ENCODE peak calls at places on chromosomes 2 and 18, in ten cellular contexts. Z is prostate gland, U is ovary, T is endodermal cell, D is Panc1, B is H9, V is K562, R is mammary epithelial cell, N is neural crest cell, L is ascending aorta. C is an unnamed sample.

GRCh38 chr2:46268196-46268595 is 29.0 kb upstream of the EPAS1 start:
- DNase-seq in Z (no peak), U (no peak), T (no peak), D (no peak), B (no peak), V (no peak), R (no peak), N (no peak), L (no peak), C (no peak)

GRCh38 chr18:60846396-60846795 is 473.8 kb upstream of the MC4R start:
- DNase-seq in Z (no peak), U (no peak), T (no peak), D (no peak), B (no peak), V (no peak), R (no peak), N (no peak), L (no peak), C (no peak)

GRCh38 chr2:48530033-48530804 is at the start of gene STON1:
- DNase-seq in Z (peak; percentile 71), U (peak; percentile 82), T (peak; percentile 79), D (no peak), B (peak; percentile 64), V (peak; percentile 80), R (peak; percentile 11), N (peak; percentile 17), L (no peak), C (no peak)

GRCh38 chr2:21656330-21657075 is 532.7 kb downstream of the TDRD15 start:
- DNase-seq in Z (no peak), U (no peak), T (no peak), D (no peak), B (no peak), V (no peak), R (no peak), N (no peak), L (no peak), C (no peak)

GRCh38 chr2:130845507-130846085 is 8.9 kb downstream of the ARHGEF4 start:
- DNase-seq in Z (no peak), U (no peak), T (no peak), D (no peak), B (no peak), V (no peak), R (peak; percentile 74), N (no peak), L (no peak), C (no peak)

GRCh38 chr2:166170356-166170755 is 42.5 kb upstream of the SCN1A start:
- DNase-seq in Z (no peak), U (no peak), T (no peak), D (no peak), B (no peak), V (no peak), R (peak; percentile 55), N (no peak), L (no peak), C (peak; percentile 11)

GRCh38 chr2:28683100-28683706 is 68.4 kb upstream of the PPP1CB start:
- DNase-seq in Z (peak; percentile 49), U (peak; percentile 79), T (peak; percentile 68), D (no peak), B (peak; percentile 40), V (peak; percentile 66), R (peak; percentile 68), N (no peak), L (no peak), C (peak; percentile 70)

GRCh38 chr18:79494936-79495335 is 99.2 kb downstream of the NFATC1 start:
- DNase-seq in Z (no peak), U (peak; percentile 8), T (no peak), D (no peak), B (no peak), V (no peak), R (no peak), N (no peak), L (no peak), C (no peak)

GRCh38 chr2:217396586-217396985 is 536.7 kb upstream of the TNP1 start:
- DNase-seq in Z (no peak), U (no peak), T (no peak), D (no peak), B (no peak), V (no peak), R (no peak), N (no peak), L (no peak), C (no peak)

GRCh38 chr2:217393585-217394032 is 533.7 kb upstream of the TNP1 start:
- DNase-seq in Z (peak; percentile 38), U (peak; percentile 82), T (no peak), D (no peak), B (no peak), V (no peak), R (peak; percentile 91), N (no peak), L (no peak), C (peak; percentile 81)

GRCh38 chr2:217396165-217396564 is 536.3 kb upstream of the TNP1 start:
- DNase-seq in Z (no peak), U (no peak), T (no peak), D (no peak), B (no peak), V (no peak), R (no peak), N (no peak), L (no peak), C (no peak)

GRCh38 chr2:217394510-217395351 is 534.9 kb upstream of the TNP1 start:
- DNase-seq in Z (no peak), U (no peak), T (no peak), D (no peak), B (no peak), V (no peak), R (peak; percentile 85), N (no peak), L (no peak), C (peak; percentile 69)

GRCh38 chr2:217392930-217393584 is 533.2 kb upstream of the TNP1 start:
- DNase-seq in Z (no peak), U (no peak), T (no peak), D (no peak), B (no peak), V (no peak), R (no peak), N (no peak), L (no peak), C (no peak)
- TF ChIP-seq CTCF in Z (no peak), U (no peak), T (no peak), D (no peak), B (no peak), V (no peak), R (no peak), N (no peak), L (no peak), C (no peak)

DNA sequence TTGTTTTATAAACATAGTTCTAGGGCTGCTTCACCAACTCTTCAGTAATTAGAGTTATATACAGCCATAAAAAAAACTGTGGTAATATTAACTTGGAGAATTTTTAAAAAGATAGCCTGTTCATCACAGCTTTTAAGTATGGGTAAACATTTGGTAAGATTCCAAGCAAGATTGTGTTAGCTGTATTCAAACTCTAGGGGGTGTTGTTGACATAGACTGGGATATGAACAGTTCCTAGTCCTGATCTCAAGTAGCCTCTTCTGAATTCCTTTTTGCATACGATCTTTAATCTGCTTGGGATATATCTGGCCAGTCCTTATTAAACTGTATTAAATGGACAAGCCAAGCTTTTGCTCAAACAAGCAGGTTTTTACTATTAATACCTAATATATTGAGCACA is 13.4 kb downstream of the NOP58 start:
- DNase-seq in Z (no peak), U (no peak), T (no peak), D (no peak), B (no peak), V (no peak), R (peak; percentile 41), N (no peak), L (no peak), C (peak; percentile 56)
- TF ChIP-seq CTCF in Z (peak; percentile 15), U (no peak), T (peak; percentile 75), D (no peak), B (peak; percentile 66), V (peak; percentile 28), R (peak; percentile 52), N (peak; percentile 62), L (peak; percentile 16), C (peak; percentile 41)

DNA sequence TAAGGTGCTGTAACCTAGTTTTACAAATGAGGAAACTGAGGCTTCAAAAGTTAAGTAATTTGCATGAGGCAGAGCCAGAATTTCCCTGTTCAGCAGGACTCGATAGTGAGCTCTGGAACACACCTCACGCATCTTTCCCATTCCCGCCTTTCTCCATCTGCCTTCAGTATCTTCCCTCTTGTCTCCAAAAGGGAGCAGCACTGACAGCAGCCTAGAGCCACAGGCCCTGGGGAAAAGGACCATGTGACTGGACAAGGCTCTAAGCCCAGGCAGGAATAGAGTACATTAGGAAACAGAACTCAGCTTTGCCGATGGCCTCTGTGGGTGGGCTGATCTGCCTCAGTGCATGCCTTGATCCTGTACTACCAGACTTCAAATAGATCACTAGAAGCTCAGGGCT is 21.5 kb downstream of the GPR155 start:
- DNase-seq in Z (no peak), U (no peak), T (peak; percentile 75), D (no peak), B (peak; percentile 67), V (no peak), R (no peak), N (no peak), L (no peak), C (no peak)
- TF ChIP-seq CTCF in Z (no peak), U (no peak), T (peak; percentile 45), D (peak; percentile 14), B (peak; percentile 36), V (peak; percentile 32), R (no peak), N (no peak), L (no peak), C (no peak)

GRCh38 chr2:191869781-191870180 is 22.9 kb upstream of the CAVIN2 start:
- DNase-seq in Z (no peak), U (no peak), T (no peak), D (no peak), B (no peak), V (no peak), R (no peak), N (no peak), L (no peak), C (no peak)

GRCh38 chr2:191867507-191867847 is 20.6 kb upstream of the CAVIN2 start:
- DNase-seq in Z (no peak), U (no peak), T (no peak), D (no peak), B (no peak), V (no peak), R (no peak), N (no peak), L (no peak), C (no peak)

GRCh38 chr2:191869178-191869577 is 22.3 kb upstream of the CAVIN2 start:
- DNase-seq in Z (no peak), U (no peak), T (peak; percentile 92), D (no peak), B (peak; percentile 86), V (peak; percentile 34), R (no peak), N (peak; percentile 33), L (no peak), C (peak; percentile 60)

GRCh38 chr2:191866675-191867506 is 20.0 kb upstream of the CAVIN2 start:
- DNase-seq in Z (peak; percentile 53), U (peak; percentile 38), T (no peak), D (peak; percentile 55), B (no peak), V (peak; percentile 15), R (peak; percentile 62), N (no peak), L (no peak), C (peak; percentile 91)

DNA sequence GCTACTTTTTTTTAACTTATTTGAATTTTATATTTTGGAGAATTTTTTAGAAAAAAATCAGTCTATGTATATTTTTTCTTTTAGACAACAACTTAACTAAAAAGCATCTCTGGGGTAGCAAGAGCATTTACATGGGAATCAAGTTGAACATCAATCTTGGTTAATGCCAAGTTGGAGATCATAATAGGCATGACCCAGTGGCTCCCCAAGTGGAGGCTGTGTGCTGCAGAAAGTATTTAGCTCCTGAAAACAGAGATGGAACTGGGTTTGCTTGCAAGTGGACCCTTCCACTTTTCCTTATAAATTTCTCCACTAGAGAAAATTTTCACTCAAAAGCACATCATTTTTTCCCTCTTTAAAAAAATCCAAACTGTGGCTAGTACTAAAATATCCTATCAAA is 23.9 kb upstream of the CAVIN2 start:
- DNase-seq in Z (no peak), U (no peak), T (no peak), D (no peak), B (no peak), V (no peak), R (no peak), N (no peak), L (no peak), C (no peak)
- TF ChIP-seq CTCF in Z (no peak), U (no peak), T (peak; percentile 72), D (peak; percentile 21), B (peak; percentile 63), V (peak; percentile 25), R (peak; percentile 25), N (peak; percentile 39), L (no peak), C (peak; percentile 14)